ENCODE peak calls at places on chromosomes 7 and 10, in seven cellular contexts. U, K, J, V, L, Q and F are unnamed samples.
A peak's percentile ranks its signal among the peaks of the same experiment; 100 is the strongest.

GRCh38 chr7:1269336-1269890 is 36.7 kb downstream of the UNCX start:
- DNase-seq in K (no peak), Q (no peak), U (no peak), J (no peak), L (peak; percentile 28), V (no peak), F (peak; percentile 19)

GRCh38 chr10:16952010-16952550 is 134.9 kb upstream of the RSU1 start:
- DNase-seq in Q (no peak), U (no peak), K (no peak), L (no peak), J (no peak), V (no peak), F (no peak)

GRCh38 chr10:8295311-8295710 is 240.8 kb downstream of the GATA3 start:
- DNase-seq in Q (no peak), L (no peak), V (no peak), K (no peak), U (no peak), J (no peak), F (no peak)

GRCh38 chr10:72740526-72740925 is 48.6 kb downstream of the MCU start:
- DNase-seq in V (no peak), Q (peak; percentile 61), U (no peak), K (peak; percentile 22), J (peak; percentile 51), L (peak; percentile 69), F (no peak)

GRCh38 chr10:77386833-77387232 is 250.8 kb downstream of the KCNMA1 start:
- DNase-seq in L (no peak), K (no peak), J (no peak), Q (no peak), U (peak; percentile 82), V (no peak), F (no peak)

GRCh38 chr10:82796510-82796909 is 921.5 kb downstream of the NRG3 start:
- DNase-seq in U (no peak), J (no peak), L (no peak), K (peak; percentile 36), V (no peak), Q (no peak), F (no peak)

GRCh38 chr7:372939-373791 is 83.2 kb downstream of the FOXL3 start:
- DNase-seq in J (peak; percentile 15), Q (no peak), U (peak; percentile 11), K (no peak), V (no peak), L (peak; percentile 39), F (peak; percentile 45)

GRCh38 chr10:116164291-116164690 is 108.7 kb downstream of the GFRA1 start:
- DNase-seq in Q (no peak), J (no peak), U (no peak), K (no peak), L (no peak), V (no peak), F (no peak)

GRCh38 chr7:91517408-91517807 is 253.2 kb downstream of the FZD1 start:
- DNase-seq in J (no peak), K (no peak), L (no peak), Q (no peak), V (no peak), U (no peak), F (no peak)

GRCh38 chr10:107165007-107165406 is 501 bp upstream of the SORCS1 start:
- DNase-seq in J (no peak), L (no peak), U (no peak), K (no peak), Q (no peak), V (no peak), F (no peak)

GRCh38 chr10:32788359-32788758 is 169.7 kb downstream of the ITGB1 start:
- DNase-seq in U (no peak), K (no peak), Q (no peak), L (no peak), J (no peak), V (no peak), F (no peak)

GRCh38 chr10:70540089-70540788 is 61.7 kb downstream of the PALD1 start:
- DNase-seq in K (peak; percentile 46), J (no peak), Q (no peak), U (no peak), V (peak; percentile 45), L (no peak), F (no peak)

GRCh38 chr10:71747808-71748523 is 25.4 kb downstream of the VSIR start:
- DNase-seq in L (peak; percentile 60), K (no peak), J (peak; percentile 65), U (no peak), Q (no peak), V (peak; percentile 72), F (no peak)

GRCh38 chr10:70864940-70865339 is 23.4 kb downstream of the PCBD1 start:
- DNase-seq in K (no peak), U (no peak), V (no peak), L (no peak), Q (no peak), J (no peak), F (no peak)

GRCh38 chr10:52256832-52257691 is 57.0 kb upstream of the DKK1 start:
- DNase-seq in U (no peak), J (peak; percentile 71), Q (no peak), L (no peak), V (peak; percentile 81), K (no peak), F (no peak)

DNA sequence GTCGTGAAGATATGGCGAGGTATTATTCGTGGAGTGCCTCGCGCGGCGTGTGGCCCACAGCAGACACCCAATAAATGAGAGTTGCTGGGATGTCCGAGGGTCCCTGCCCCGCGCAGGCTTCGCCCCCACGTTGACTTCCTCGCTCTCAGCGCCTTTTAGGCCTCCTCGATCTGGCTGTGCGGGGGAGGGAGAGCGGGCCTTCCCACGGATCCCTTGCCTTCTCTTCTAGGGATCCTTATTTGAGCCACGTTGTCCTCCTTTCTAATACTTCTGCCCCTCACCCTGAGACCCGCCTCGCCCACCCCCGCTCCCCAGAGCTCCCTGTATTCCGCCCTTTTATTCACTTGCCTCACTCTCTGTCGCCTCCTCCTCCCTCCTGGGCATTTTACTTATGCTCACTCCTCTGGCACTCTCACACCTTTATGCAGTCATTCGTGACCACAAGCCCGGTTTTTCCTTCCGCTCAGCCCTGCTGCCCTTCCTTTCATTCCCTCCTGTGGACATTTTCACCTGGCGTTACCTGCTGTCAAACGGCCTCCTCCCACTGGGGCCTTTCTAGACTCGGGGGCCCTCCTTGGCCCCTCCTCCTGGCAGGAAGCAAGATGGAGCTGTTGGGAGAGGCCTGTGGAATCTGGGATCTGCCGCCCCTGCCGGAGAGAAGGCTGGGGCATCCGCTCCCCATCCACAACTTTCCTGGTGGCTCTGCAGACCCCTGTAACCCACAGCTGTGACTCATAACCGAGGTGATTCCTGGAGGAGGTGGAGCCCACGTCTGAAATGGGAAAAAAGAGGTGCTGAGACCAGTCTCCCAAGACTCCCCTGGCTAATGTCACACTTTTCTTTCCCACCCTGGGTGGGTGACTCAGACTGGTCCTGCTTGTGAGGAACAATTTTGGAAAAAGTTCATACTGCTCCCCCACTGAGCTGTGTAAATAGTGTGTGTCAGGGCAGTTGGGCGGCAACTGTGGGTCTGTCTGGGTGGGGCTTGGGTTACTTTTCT is 1.0 kb downstream of the VCL start:
- DNase-seq in Q (peak; percentile 41), L (peak; percentile 76), K (peak; percentile 65), V (peak; percentile 24), U (peak; percentile 73), J (peak; percentile 76), F (peak; percentile 34)
- TF ChIP-seq CTCF in Q (peak; percentile 42), L (peak; percentile 46), K (peak; percentile 57), V (no peak), U (peak; percentile 38), J (peak; percentile 67), F (peak; percentile 33)

GRCh38 chr7:54839538-54840213 is 80.7 kb upstream of the SEC61G start:
- DNase-seq in V (peak; percentile 22), J (peak; percentile 67), U (no peak), L (peak; percentile 92), Q (peak; percentile 66), K (peak; percentile 29), F (no peak)
- TF ChIP-seq CTCF in V (peak; percentile 21), J (peak; percentile 88), U (no peak), L (peak; percentile 57), Q (peak; percentile 67), K (peak; percentile 73), F (no peak)

GRCh38 chr7:66837007-66837406 is 84.0 kb upstream of the TMEM248 start:
- DNase-seq in Q (no peak), L (no peak), U (no peak), V (peak; percentile 78), K (no peak), J (peak; percentile 28), F (no peak)
- TF ChIP-seq CTCF in Q (peak; percentile 22), L (no peak), U (no peak), V (peak; percentile 51), K (peak; percentile 25), J (peak; percentile 20), F (peak; percentile 50)

GRCh38 chr7:42736931-42737330 is 174.9 kb downstream of the C7orf25 start:
- DNase-seq in U (no peak), J (no peak), Q (no peak), V (no peak), L (no peak), K (peak; percentile 24), F (no peak)
- TF ChIP-seq CTCF in U (no peak), J (no peak), Q (no peak), V (no peak), L (no peak), K (no peak), F (no peak)

DNA sequence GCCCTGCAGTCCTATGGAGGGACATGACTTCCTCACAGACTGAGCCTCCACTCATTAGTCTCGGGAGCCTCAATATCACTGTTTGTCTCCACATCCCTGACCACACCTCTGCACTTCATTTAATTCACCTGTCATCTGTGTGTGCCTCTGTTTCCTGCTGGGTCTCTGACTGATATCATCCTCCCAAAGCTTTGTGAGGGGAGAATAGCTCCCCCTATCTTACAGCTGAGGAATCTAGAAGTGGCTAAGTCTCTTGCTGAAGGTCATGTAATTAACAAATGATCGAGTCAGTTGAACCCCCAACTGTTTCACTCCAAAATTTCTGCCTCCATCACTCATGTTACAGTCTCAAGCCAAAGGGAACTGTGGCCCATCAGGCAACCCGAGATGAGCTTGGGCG is 5.5 kb upstream of the CPXM2 start:
- DNase-seq in V (no peak), L (no peak), U (no peak), K (no peak), Q (no peak), J (no peak), F (no peak)
- TF ChIP-seq CTCF in V (peak; percentile 27), L (no peak), U (no peak), K (peak; percentile 16), Q (no peak), J (no peak), F (no peak)

DNA sequence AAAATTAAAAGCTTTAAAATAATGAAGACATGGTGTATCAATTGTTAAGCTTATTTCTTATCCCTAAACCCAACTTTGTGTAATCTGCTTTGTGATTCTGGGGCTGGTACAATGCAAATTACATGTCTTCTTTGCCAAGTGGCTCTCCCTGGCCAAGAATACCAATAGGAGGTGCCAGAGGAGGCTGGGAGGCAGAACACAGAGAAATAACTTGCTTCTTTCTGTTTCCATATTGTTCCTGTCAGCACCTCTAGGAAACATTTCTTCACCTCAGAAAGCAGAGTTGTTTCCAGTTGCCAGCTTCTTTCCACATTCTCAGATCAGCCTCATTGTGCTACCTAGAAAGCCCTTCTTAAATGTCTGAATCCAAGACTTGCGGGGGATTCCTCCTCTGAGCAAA is 174.4 kb downstream of the MDFIC start:
- DNase-seq in V (no peak), L (no peak), K (peak; percentile 23), U (no peak), Q (no peak), J (no peak), F (no peak)
- TF ChIP-seq CTCF in V (no peak), L (no peak), K (peak; percentile 24), U (no peak), Q (no peak), J (no peak), F (no peak)

GRCh38 chr7:134347567-134347966 is 30.8 kb upstream of the SLC35B4 start:
- DNase-seq in J (no peak), U (no peak), L (no peak), Q (no peak), K (no peak), V (no peak), F (no peak)
- TF ChIP-seq CTCF in J (no peak), U (no peak), L (no peak), Q (no peak), K (no peak), V (no peak), F (no peak)